ENCODE peak calls at places on chromosomes 4 and X, in five cellular contexts. Q is NCI-H1092 treated with DMSO at 0.1 percent for 48 hours; D is CD8-positive, alpha-beta memory T cell; H is GM04503; X is T1000. W is an unnamed sample.

GRCh38 chr4:116953947-116954346 is 131.4 kb downstream of the TRAM1L1 start:
- DNase-seq in Q (no peak), D (no peak), H (no peak), X (no peak), W (no peak)

GRCh38 chrX:57906790-57907189 is 3.5 kb downstream of the ZXDA start:
- DNase-seq in Q (no peak), D (no peak), H (peak), X (no peak), W (no peak)

GRCh38 chr4:37675587-37676290 is 10.4 kb downstream of the RELL1 start:
- DNase-seq in Q (no peak), D (no peak), H (no peak), X (no peak), W (no peak)

GRCh38 chr4:1113311-1114009 is at the start of gene RNF212:
- DNase-seq in Q (no peak), D (peak), H (no peak), X (peak), W (peak)

GRCh38 chrX:68354869-68355628 is 78.2 kb downstream of the OPHN1 start:
- DNase-seq in Q (no peak), D (no peak), H (no peak), X (no peak), W (no peak)

GRCh38 chr4:15479089-15479912 is 9.6 kb downstream of the CC2D2A start:
- DNase-seq in Q (peak), D (no peak), H (peak), X (peak), W (peak)

GRCh38 chr4:7186081-7186480 is 6.3 kb upstream of the SORCS2 start:
- DNase-seq in Q (no peak), D (no peak), H (no peak), X (no peak), W (peak)

GRCh38 chr4:115113382-115114106 is at the start of gene NDST4:
- DNase-seq in Q (peak), D (no peak), H (peak), X (no peak), W (no peak)

GRCh38 chr4:165325732-165326512 is 1.5 kb upstream of the MSMO1 start:
- DNase-seq in Q (no peak), D (no peak), H (peak), X (peak), W (peak)

GRCh38 chrX:109384569-109385174 is 97.2 kb downstream of the GUCY2F start:
- DNase-seq in Q (peak), D (no peak), H (no peak), X (no peak), W (peak)

GRCh38 chr4:55498051-55498450 is 48.7 kb downstream of the CLOCK start:
- DNase-seq in Q (no peak), D (no peak), H (no peak), X (no peak), W (no peak)

GRCh38 chrX:150731795-150732194 is 38.6 kb downstream of the MTMR1 start:
- DNase-seq in Q (no peak), D (no peak), H (peak), X (no peak), W (no peak)